ENCODE peak calls at places on chromosomes 3 and 15, in six cellular contexts. E, X, R, C, L and J are unnamed samples. For H3K27me3 and H3K4me1, the result is how much of the 10 kb centered on the place peaks cover.

GRCh38 chr3:158847466-158847849 is 45.6 kb downstream of the MFSD1 start:
- DNase-seq in L (no peak), C (peak), R (no peak), X (no peak), E (no peak), J (no peak)

GRCh38 chr3:82640254-82640653 is 878.8 kb upstream of the GBE1 start:
- DNase-seq in E (no peak), L (no peak), X (no peak), R (no peak), C (no peak), J (peak)

GRCh38 chr3:153165211-153165815 is 3.3 kb downstream of the RAP2B start:
- DNase-seq in X (no peak), R (no peak), C (peak), E (no peak), L (peak), J (no peak)

GRCh38 chr15:94327356-94327936 is 96.1 kb downstream of the MCTP2 start:
- DNase-seq in R (no peak), C (peak), L (no peak), X (no peak), E (no peak), J (no peak)

GRCh38 chr15:72516734-72517133 is 42.6 kb downstream of the ARIH1 start:
- DNase-seq in X (no peak), C (no peak), R (no peak), L (no peak), E (no peak), J (no peak)

GRCh38 chr3:152379415-152380042 is 110.8 kb downstream of the MBNL1 start:
- DNase-seq in C (no peak), R (no peak), L (no peak), E (no peak), X (no peak), J (no peak)

GRCh38 chr3:53218136-53218535 is 37.7 kb downstream of the TKT start:
- DNase-seq in L (no peak), X (no peak), R (no peak), C (no peak), E (peak), J (no peak)

GRCh38 chr3:161247049-161247448 is 25.9 kb downstream of the NMD3 start:
- DNase-seq in R (no peak), E (no peak), C (no peak), X (no peak), L (no peak), J (no peak)

GRCh38 chr15:82103500-82103899 is 57.7 kb upstream of the MEX3B start:
- DNase-seq in C (no peak), E (no peak), L (no peak), X (no peak), R (no peak), J (no peak)

GRCh38 chr3:38725726-38726410 is 76.4 kb upstream of the SCN5A start:
- DNase-seq in L (no peak), R (no peak), E (no peak), C (peak), X (no peak), J (no peak)

GRCh38 chr3:114556832-114557231 is 263.0 kb downstream of the TIGIT start:
- DNase-seq in C (no peak), E (no peak), R (no peak), X (no peak), L (no peak), J (no peak)

GRCh38 chr3:47577583-47578118 is 1.0 kb downstream of the CSPG5 start:
- DNase-seq in E (peak), L (no peak), R (no peak), X (no peak), C (no peak), J (peak)

GRCh38 chr15:57259511-57260143 is 116.7 kb upstream of the CGNL1 start:
- DNase-seq in X (no peak), R (no peak), L (no peak), E (no peak), C (no peak), J (no peak)

GRCh38 chr15:35545316-35545824 is 595 bp downstream of the DPH6 start:
- DNase-seq in E (peak), R (peak), X (peak), L (no peak), C (peak), J (peak)

GRCh38 chr3:172148269-172148668 is 108.9 kb downstream of the FNDC3B start:
- DNase-seq in C (no peak), E (no peak), X (no peak), L (no peak), R (no peak), J (no peak)

GRCh38 chr3:45665101-45665572 is 24.1 kb upstream of the SACM1L start:
- DNase-seq in E (no peak), C (peak), R (no peak), L (peak), X (no peak), J (peak)

GRCh38 chr3:12999147-13000140 is 73.8 kb downstream of the IQSEC1 start:
- DNase-seq in X (peak), E (peak), C (peak), R (peak), L (no peak), J (peak)

GRCh38 chr3:198079771-198080520 is 119.9 kb downstream of the LMLN start:
- DNase-seq in R (no peak), X (no peak), E (no peak), C (peak), L (peak), J (no peak)

GRCh38 chr3:195196266-195196665 is 74.7 kb downstream of the XXYLT1 start:
- DNase-seq in C (peak), L (no peak), R (peak), X (peak), E (no peak), J (peak)

GRCh38 chr3:184937611-184938010 is 125.6 kb downstream of the VPS8 start:
- DNase-seq in X (no peak), C (no peak), E (no peak), L (no peak), R (no peak), J (no peak)

GRCh38 chr3:136236109-136236508 is 14.0 kb upstream of the PCCB start:
- DNase-seq in E (no peak), L (no peak), X (no peak), C (no peak), R (no peak), J (no peak)

GRCh38 chr3:136114421-136114820 is 81.7 kb downstream of the MSL2 start:
- DNase-seq in E (no peak), L (no peak), X (no peak), C (no peak), R (no peak), J (no peak)

GRCh38 chr3:149726716-149727407 is 25.4 kb downstream of the COMMD2 start:
- DNase-seq in L (no peak), X (no peak), C (no peak), R (no peak), E (no peak), J (no peak)

GRCh38 chr15:90400759-90401314 is 12.8 kb downstream of the IQGAP1 start:
- DNase-seq in E (peak), R (peak), C (peak), X (peak), L (peak), J (peak)

GRCh38 chr3:126389112-126389791 is 5.5 kb upstream of the CFAP100 start:
- DNase-seq in L (peak), C (peak), X (peak), R (peak), E (peak), J (peak)

GRCh38 chr3:50531201-50531600 is 27.8 kb upstream of the CACNA2D2 start:
- DNase-seq in C (no peak), E (no peak), L (no peak), X (no peak), R (no peak), J (no peak)

GRCh38 chr15:42732095-42732827 is 4.7 kb downstream of the CDAN1 start:
- DNase-seq in X (no peak), L (no peak), C (no peak), R (no peak), E (no peak), J (no peak)

GRCh38 chr3:120129041-120129440 is 34.8 kb upstream of the GSK3B start:
- DNase-seq in L (no peak), C (no peak), R (no peak), E (no peak), X (no peak), J (no peak)

GRCh38 chr3:127781411-127782001 is 40.8 kb downstream of the MGLL start:
- DNase-seq in R (no peak), X (no peak), E (no peak), L (no peak), C (peak), J (no peak)

GRCh38 chr3:25547928-25548327 is 116.8 kb downstream of the TOP2B start:
- DNase-seq in R (no peak), L (no peak), X (no peak), C (no peak), E (no peak), J (no peak)

GRCh38 chr3:100766069-100766468 is 56.8 kb downstream of the TFG start:
- DNase-seq in X (no peak), E (no peak), R (no peak), L (no peak), C (no peak), J (no peak)

GRCh38 chr3:157129782-157130137 is 30.2 kb downstream of the CCNL1 start:
- DNase-seq in E (no peak), L (no peak), R (no peak), X (no peak), C (peak), J (no peak)

GRCh38 chr3:197225579-197225978 is 72.8 kb downstream of the DLG1 start:
- DNase-seq in E (no peak), R (no peak), X (no peak), C (no peak), L (no peak), J (no peak)

GRCh38 chr3:64266065-64266874 is 41.0 kb upstream of the PRICKLE2 start:
- DNase-seq in C (peak), L (no peak), X (peak), R (no peak), E (no peak), J (no peak)

GRCh38 chr3:65604863-65605526 is 433.7 kb downstream of the MAGI1 start:
- DNase-seq in L (no peak), R (no peak), E (no peak), C (peak), X (no peak), J (no peak)

DNA sequence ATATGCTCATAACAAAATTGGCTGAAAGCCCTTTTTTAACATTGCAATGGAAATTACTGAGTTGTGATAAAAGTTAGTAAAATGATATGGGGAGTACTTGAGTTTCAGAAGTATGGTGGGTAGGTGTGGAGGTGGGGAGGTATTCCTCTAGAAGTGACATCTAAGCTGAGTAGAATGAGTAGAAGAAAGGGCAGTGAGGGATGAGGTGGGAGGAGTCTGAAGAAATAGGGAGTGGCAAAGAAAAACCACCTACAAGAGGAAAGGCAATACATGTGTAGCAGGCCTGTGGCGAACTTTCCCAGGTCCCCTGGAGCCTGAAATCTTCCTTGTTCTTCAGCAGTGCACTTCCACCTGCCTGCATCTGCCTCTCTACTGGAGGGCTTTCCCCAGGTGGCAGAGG is 52.8 kb upstream of the DIPK2A start:
- DNase-seq in L (no peak), E (no peak), C (no peak), R (no peak), X (no peak), J (no peak)
- H3K27me3 ChIP-seq in L (under half), E (under half), C (under half), R (under half), X (under half), J (under half)

GRCh38 chr3:55488398-55489055 is 1.4 kb upstream of the WNT5A start:
- DNase-seq in E (peak), L (no peak), X (peak), R (no peak), C (peak), J (peak)

GRCh38 chr3:55491296-55491816 is 4.2 kb upstream of the WNT5A start:
- DNase-seq in L (no peak), E (no peak), R (no peak), X (peak), C (peak), J (no peak)

GRCh38 chr3:55489804-55490132 is 2.7 kb upstream of the WNT5A start:
- DNase-seq in R (no peak), L (no peak), C (no peak), X (peak), E (peak), J (peak)

GRCh38 chr3:55492976-55493375 is 5.9 kb upstream of the WNT5A start:
- DNase-seq in L (no peak), X (no peak), E (no peak), C (no peak), R (no peak), J (no peak)

GRCh38 chr3:55490194-55490913 is 3.2 kb upstream of the WNT5A start:
- DNase-seq in E (no peak), L (no peak), X (no peak), C (no peak), R (no peak), J (peak)
- H3K4me1 ChIP-seq in E (under half), L (under half), X (under half), C (under half), R (under half), J (under half)

GRCh38 chr3:186110975-186111974 is 2.4 kb upstream of the ETV5 start:
- DNase-seq in C (no peak), E (no peak), R (no peak), X (no peak), L (no peak), J (no peak)

GRCh38 chr3:186109897-186110803 is 1.3 kb upstream of the ETV5 start:
- DNase-seq in R (peak), C (peak), L (peak), E (peak), X (peak), J (peak)

GRCh38 chr3:186108106-186108940 is 566 bp downstream of the ETV5 start:
- DNase-seq in L (peak), E (peak), R (no peak), C (peak), X (no peak), J (peak)

GRCh38 chr3:186107148-186108105 is 1.5 kb downstream of the ETV5 start:
- DNase-seq in C (peak), X (peak), R (peak), E (peak), L (peak), J (peak)

GRCh38 chr3:186108941-186109865 is at the start of gene ETV5:
- DNase-seq in C (peak), L (peak), X (peak), R (peak), E (peak), J (peak)
- H3K27me3 ChIP-seq in C (under half), L (half or more), X (under half), R (under half), E (under half), J (under half)

DNA sequence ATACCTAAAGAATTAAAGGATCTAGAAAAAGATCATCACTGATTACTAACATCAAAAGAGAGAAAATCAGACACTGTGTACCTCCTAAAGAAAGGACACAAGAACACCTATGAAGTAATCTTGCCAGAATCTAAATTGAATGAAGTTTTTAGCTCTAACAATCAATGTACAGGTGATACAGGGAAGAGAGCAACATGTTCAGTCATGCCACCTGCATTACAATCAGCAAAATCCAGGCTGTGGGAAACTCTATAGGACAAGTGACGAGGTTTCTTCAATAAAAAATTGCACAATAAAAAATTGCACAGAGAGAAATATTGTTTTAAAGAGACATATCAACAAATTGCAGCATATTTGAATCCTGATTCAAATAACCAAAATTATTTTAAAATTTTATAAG is 93.3 kb downstream of the SEMA5B start:
- DNase-seq in E (no peak), C (no peak), L (no peak), R (no peak), X (no peak), J (no peak)
- H3K4me1 ChIP-seq in E (under half), C (under half), L (under half), R (under half), X (under half), J (under half)

GRCh38 chr3:188184160-188184559 is 30.2 kb downstream of the LPP start:
- DNase-seq in X (peak), R (no peak), E (no peak), L (no peak), C (no peak), J (no peak)
- H3K27me3 ChIP-seq in X (under half), R (under half), E (under half), L (under half), C (under half), J (under half)

GRCh38 chr15:86355798-86356197 is 276.1 kb downstream of the AGBL1 start:
- DNase-seq in X (no peak), C (no peak), R (no peak), L (no peak), E (no peak), J (no peak)
- H3K4me1 ChIP-seq in X (under half), C (under half), R (under half), L (under half), E (under half), J (under half)

GRCh38 chr3:14175383-14176037 is 2.9 kb downstream of the XPC start:
- DNase-seq in X (no peak), C (peak), L (peak), E (no peak), R (no peak), J (no peak)

GRCh38 chr3:14169871-14170270 is 8.5 kb downstream of the XPC start:
- DNase-seq in R (no peak), C (no peak), E (no peak), X (no peak), L (no peak), J (no peak)

GRCh38 chr3:14174483-14174882 is 3.9 kb downstream of the XPC start:
- DNase-seq in R (no peak), L (no peak), E (no peak), X (no peak), C (peak), J (no peak)

GRCh38 chr3:14170569-14171159 is 7.7 kb downstream of the XPC start:
- DNase-seq in C (peak), X (no peak), E (no peak), R (no peak), L (no peak), J (no peak)

GRCh38 chr3:14172480-14172879 is 5.9 kb downstream of the XPC start:
- DNase-seq in X (no peak), E (no peak), L (no peak), C (no peak), R (no peak), J (no peak)
- H3K27me3 ChIP-seq in X (under half), E (under half), L (under half), C (under half), R (under half), J (under half)

GRCh38 chr15:70293138-70293537 is 195.4 kb upstream of the TLE3 start:
- DNase-seq in R (no peak), C (no peak), X (no peak), L (no peak), E (no peak), J (no peak)
- H3K4me1 ChIP-seq in R (under half), C (under half), X (under half), L (under half), E (under half), J (under half)